ENCODE peak calls at places on chromosomes 5 and 9, in five cellular contexts. S is AG04450, D is mucosa of descending colon, U is right lobe of liver, J is MM.1S. N is an unnamed sample.

GRCh38 chr9:76472925-76473324 is 13.9 kb downstream of the GCNT1 start:
- DNase-seq in S (no peak), D (peak), U (no peak), J (no peak), N (no peak)

GRCh38 chr5:176796411-176796810 is 13.9 kb upstream of the UNC5A start:
- DNase-seq in S (no peak), D (no peak), U (no peak), J (no peak), N (no peak)

GRCh38 chr5:124264499-124264898 is 481.9 kb downstream of the ZNF608 start:
- DNase-seq in S (peak), D (no peak), U (no peak), J (no peak), N (no peak)

GRCh38 chr9:80503692-80504400 is 932.1 kb downstream of the TLE4 start:
- DNase-seq in S (no peak), D (no peak), U (no peak), J (no peak), N (no peak)

GRCh38 chr5:10653033-10653432 is 89.2 kb downstream of the ANKRD33B start:
- DNase-seq in S (no peak), D (peak), U (no peak), J (no peak), N (no peak)

GRCh38 chr5:147346006-147346561 is 111.3 kb downstream of the STK32A start:
- DNase-seq in S (no peak), D (no peak), U (no peak), J (no peak), N (no peak)

GRCh38 chr9:122381206-122381950 is 10.6 kb downstream of the PTGS1 start:
- DNase-seq in S (no peak), D (no peak), U (no peak), J (no peak), N (no peak)

GRCh38 chr5:69001605-69002004 is 92.2 kb upstream of the SLC30A5 start:
- DNase-seq in S (no peak), D (no peak), U (no peak), J (no peak), N (no peak)

GRCh38 chr9:37921546-37922300 is 17.8 kb upstream of the SLC25A51 start:
- DNase-seq in S (no peak), D (no peak), U (peak), J (peak), N (no peak)

GRCh38 chr9:132006657-132007370 is 72.9 kb downstream of the MED27 start:
- DNase-seq in S (no peak), D (no peak), U (no peak), J (peak), N (peak)

GRCh38 chr5:2867373-2867933 is 116.0 kb upstream of the IRX2 start:
- DNase-seq in S (no peak), D (no peak), U (no peak), J (no peak), N (no peak)

GRCh38 chr5:54090495-54091084 is 219.8 kb downstream of the ARL15 start:
- DNase-seq in S (peak), D (no peak), U (no peak), J (no peak), N (no peak)

GRCh38 chr5:149702607-149702952 is 27.5 kb upstream of the PPARGC1B start:
- DNase-seq in S (no peak), D (no peak), U (no peak), J (no peak), N (no peak)

GRCh38 chr5:33980030-33980429 is 4.5 kb downstream of the SLC45A2 start:
- DNase-seq in S (no peak), D (no peak), U (no peak), J (no peak), N (no peak)

GRCh38 chr9:113956901-113957777 is 81.0 kb downstream of the ZNF618 start:
- DNase-seq in S (no peak), D (no peak), U (no peak), J (no peak), N (no peak)

GRCh38 chr5:115801984-115802383 is 14.5 kb downstream of the CDO1 start:
- DNase-seq in S (no peak), D (no peak), U (no peak), J (no peak), N (no peak)

GRCh38 chr9:126317513-126317912 is 9.1 kb upstream of the MVB12B start:
- DNase-seq in S (no peak), D (peak), U (no peak), J (no peak), N (no peak)

GRCh38 chr5:151181818-151182217 is 24.2 kb upstream of the ANXA6 start:
- DNase-seq in S (no peak), D (no peak), U (no peak), J (no peak), N (no peak)

GRCh38 chr9:90647843-90648242 is 5.2 kb upstream of the DIRAS2 start:
- DNase-seq in S (no peak), D (no peak), U (no peak), J (no peak), N (no peak)

GRCh38 chr5:27612161-27612560 is 573.8 kb upstream of the CDH9 start:
- DNase-seq in S (no peak), D (no peak), U (no peak), J (no peak), N (no peak)

GRCh38 chr9:36559036-36559695 is 13.5 kb upstream of the MELK start:
- DNase-seq in S (no peak), D (no peak), U (no peak), J (no peak), N (no peak)

GRCh38 chr5:42756630-42757601 is at the start of gene CCDC152:
- DNase-seq in S (no peak), D (no peak), U (no peak), J (no peak), N (no peak)

GRCh38 chr9:108474356-108474755 is 381.4 kb downstream of the ACTL7B start:
- DNase-seq in S (no peak), D (no peak), U (no peak), J (no peak), N (no peak)

GRCh38 chr9:129225815-129226214 is 47.8 kb upstream of the IER5L start:
- DNase-seq in S (no peak), D (peak), U (peak), J (no peak), N (no peak)

GRCh38 chr5:57902035-57902434 is 419.4 kb upstream of the ACTBL2 start:
- DNase-seq in S (no peak), D (no peak), U (no peak), J (no peak), N (no peak)

GRCh38 chr5:14017904-14018303 is 73.4 kb upstream of the DNAH5 start:
- DNase-seq in S (no peak), D (no peak), U (no peak), J (no peak), N (no peak)

GRCh38 chr5:3346111-3346820 is 249.4 kb upstream of the IRX1 start:
- DNase-seq in S (no peak), D (no peak), U (no peak), J (no peak), N (no peak)

DNA sequence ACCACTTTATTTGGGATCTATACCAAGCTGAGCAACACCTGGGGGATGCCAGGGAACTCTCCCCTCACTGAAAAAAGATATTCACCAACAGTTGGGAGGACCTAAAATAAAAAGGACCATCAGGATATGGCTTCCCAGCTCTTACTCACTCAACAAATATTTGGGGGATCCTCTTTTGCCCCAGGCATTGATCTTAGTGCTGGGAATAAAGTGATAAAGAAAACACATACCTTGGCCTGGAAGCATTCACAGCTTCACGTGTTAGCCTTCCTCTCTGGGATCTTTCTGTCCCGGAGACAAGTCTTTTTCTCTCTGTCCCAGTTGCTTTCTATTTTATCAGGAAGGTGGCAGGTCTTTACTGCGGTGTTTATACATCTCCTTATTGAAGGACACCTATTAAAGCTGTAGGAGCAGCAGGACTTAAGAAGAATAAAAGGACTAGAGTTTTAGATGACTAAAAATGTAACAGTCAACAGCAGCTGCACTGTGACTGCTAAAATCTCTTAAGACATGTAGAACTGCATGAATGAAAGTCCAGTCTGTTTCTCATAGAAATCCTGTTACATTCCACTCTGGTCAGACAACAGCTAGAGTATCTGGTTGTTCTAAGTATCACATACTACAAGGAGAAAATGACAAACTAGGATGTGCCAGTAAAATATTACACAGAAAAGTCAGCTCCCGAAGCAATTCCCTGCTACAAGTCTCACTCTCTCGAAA is 90.0 kb upstream of the ITGA2 start:
- DNase-seq in S (no peak), D (no peak), U (no peak), J (no peak), N (no peak)
- H3K4me3 ChIP-seq in S (no peak), D (no peak), U (no peak), J (no peak), N (no peak)

GRCh38 chr5:143812085-143812705 is at the start of gene HMHB1:
- DNase-seq in S (no peak), D (no peak), U (no peak), J (peak), N (no peak)

GRCh38 chr5:143800715-143801114 is 11.2 kb upstream of the HMHB1 start:
- DNase-seq in S (no peak), D (no peak), U (no peak), J (no peak), N (no peak)

GRCh38 chr5:143801251-143801650 is 10.7 kb upstream of the HMHB1 start:
- DNase-seq in S (no peak), D (no peak), U (no peak), J (no peak), N (no peak)

GRCh38 chr5:143807401-143807800 is 4.6 kb upstream of the HMHB1 start:
- DNase-seq in S (no peak), D (no peak), U (no peak), J (no peak), N (no peak)

DNA sequence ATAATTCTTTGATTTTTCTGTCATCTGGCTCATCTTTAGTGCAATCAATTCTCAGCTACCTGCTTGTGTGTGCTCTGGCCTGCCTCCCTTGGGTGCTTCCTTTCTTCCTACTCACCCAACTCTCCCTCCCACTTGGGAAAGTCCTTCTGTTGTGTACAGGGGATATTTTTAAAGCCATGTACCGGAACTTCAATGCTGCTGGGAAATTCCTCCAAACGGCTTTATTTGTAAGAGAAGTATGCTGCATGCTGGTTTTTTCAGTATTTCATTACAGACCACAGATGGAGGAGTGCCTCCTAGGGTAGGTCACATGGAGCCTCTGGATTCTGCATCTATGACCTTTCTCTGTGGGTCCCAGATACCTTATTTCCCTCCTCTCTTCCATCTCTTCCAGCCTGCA is 5.4 kb upstream of the HMHB1 start:
- DNase-seq in S (no peak), D (no peak), U (no peak), J (no peak), N (no peak)
- TF ChIP-seq CTCF in S (no peak), D (no peak), U (no peak), J (no peak), N (no peak)

GRCh38 chr9:136133959-136134484 is 15.3 kb upstream of the TMEM250 start:
- DNase-seq in S (no peak), D (no peak), U (no peak), J (no peak), N (no peak)
- H3K4me3 ChIP-seq in S (no peak), D (no peak), U (no peak), J (no peak), N (no peak)

DNA sequence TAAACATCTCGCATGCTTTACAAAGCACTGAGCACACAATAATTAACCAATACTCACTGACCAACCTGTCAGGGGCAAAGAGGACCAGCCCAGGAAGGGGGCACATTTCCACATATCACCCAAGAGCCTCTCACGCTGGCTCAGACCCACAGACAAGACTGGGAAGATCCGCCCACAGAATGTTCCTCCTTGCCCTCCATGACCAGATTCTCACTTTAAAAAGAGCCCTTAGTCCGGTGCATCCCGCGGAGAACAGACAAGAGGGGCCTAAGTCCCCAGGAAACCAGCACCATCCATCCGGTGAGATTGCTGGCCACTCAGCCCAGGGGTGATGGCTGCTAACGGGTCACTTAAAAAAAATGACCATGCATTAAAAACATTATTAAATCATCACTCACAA is 32.9 kb downstream of the SEMA4D start:
- DNase-seq in S (no peak), D (no peak), U (no peak), J (no peak), N (no peak)
- TF ChIP-seq CTCF in S (no peak), D (no peak), U (no peak), J (no peak), N (no peak)

GRCh38 chr5:141603912-141604311 is 14.9 kb downstream of the DIAPH1 start:
- DNase-seq in S (no peak), D (no peak), U (no peak), J (peak), N (no peak)
- H3K4me3 ChIP-seq in S (no peak), D (no peak), U (no peak), J (no peak), N (peak)

GRCh38 chr9:89093201-89093600 is 85.4 kb downstream of the SHC3 start:
- DNase-seq in S (no peak), D (no peak), U (no peak), J (no peak), N (no peak)

GRCh38 chr9:89095755-89096154 is 82.9 kb downstream of the SHC3 start:
- DNase-seq in S (no peak), D (no peak), U (no peak), J (no peak), N (no peak)

GRCh38 chr9:89097219-89097618 is 81.4 kb downstream of the SHC3 start:
- DNase-seq in S (no peak), D (no peak), U (no peak), J (no peak), N (no peak)

GRCh38 chr9:89096807-89097206 is 81.8 kb downstream of the SHC3 start:
- DNase-seq in S (no peak), D (no peak), U (no peak), J (no peak), N (no peak)
- TF ChIP-seq CTCF in S (peak), D (no peak), U (no peak), J (no peak), N (peak)